ENCODE peak calls at places on chromosomes 3 and 15, in five cellular contexts. S is osteocyte, U is right lobe of liver, M is AG09309, D is HFFc6. Z is an unnamed sample.

GRCh38 chr3:161859870-161860450 is 363.4 kb downstream of the OTOL1 start:
- DNase-seq in S (no peak), U (no peak), M (no peak), D (no peak), Z (no peak)

GRCh38 chr15:39969871-39970270 is 36.0 kb downstream of the EIF2AK4 start:
- DNase-seq in S (no peak), U (peak), M (peak), D (peak), Z (no peak)

GRCh38 chr15:90872481-90873184 is 4.2 kb downstream of the FURIN start:
- DNase-seq in S (no peak), U (no peak), M (peak), D (peak), Z (peak)

GRCh38 chr3:99901200-99901926 is 83.7 kb downstream of the CMSS1 start:
- DNase-seq in S (no peak), U (no peak), M (no peak), D (peak), Z (no peak)

GRCh38 chr3:173547070-173547469 is 149.5 kb downstream of the NLGN1 start:
- DNase-seq in S (no peak), U (no peak), M (no peak), D (no peak), Z (no peak)

GRCh38 chr15:47184003-47184404 is 533.3 kb upstream of the SEMA6D start:
- DNase-seq in S (no peak), U (peak), M (no peak), D (no peak), Z (peak)

GRCh38 chr3:14837864-14838263 is 19.1 kb downstream of the FGD5 start:
- DNase-seq in S (no peak), U (peak), M (no peak), D (no peak), Z (no peak)

GRCh38 chr15:80825361-80826030 is 46.3 kb downstream of the CEMIP start:
- DNase-seq in S (no peak), U (no peak), M (no peak), D (no peak), Z (no peak)

GRCh38 chr3:64971584-64971983 is 283.8 kb upstream of the ADAMTS9 start:
- DNase-seq in S (no peak), U (no peak), M (no peak), D (no peak), Z (no peak)

GRCh38 chr15:60118146-60118545 is 114.0 kb downstream of the FOXB1 start:
- DNase-seq in S (no peak), U (no peak), M (no peak), D (no peak), Z (no peak)

GRCh38 chr3:137692803-137693431 is 71.2 kb upstream of the SOX14 start:
- DNase-seq in S (no peak), U (peak), M (no peak), D (no peak), Z (peak)

GRCh38 chr3:119294402-119294888 is 262 bp downstream of the ARHGAP31 start:
- DNase-seq in S (no peak), U (peak), M (no peak), D (no peak), Z (peak)

GRCh38 chr3:120114981-120115380 is 20.7 kb upstream of the GSK3B start:
- DNase-seq in S (no peak), U (no peak), M (no peak), D (no peak), Z (no peak)

GRCh38 chr15:89498574-89498906 is 2.2 kb upstream of the RHCG start:
- DNase-seq in S (no peak), U (no peak), M (no peak), D (no peak), Z (no peak)

GRCh38 chr3:45021524-45021923 is 4.6 kb upstream of the CLEC3B start:
- DNase-seq in S (no peak), U (no peak), M (no peak), D (no peak), Z (no peak)

GRCh38 chr15:69479971-69480370 is 27.4 kb downstream of the RPLP1 start:
- DNase-seq in S (no peak), U (no peak), M (no peak), D (no peak), Z (no peak)

GRCh38 chr3:51311055-51311454 is 74.0 kb upstream of the MANF start:
- DNase-seq in S (no peak), U (no peak), M (no peak), D (peak), Z (peak)

GRCh38 chr3:76500746-76501275 is 539.1 kb upstream of the ROBO2 start:
- DNase-seq in S (no peak), U (no peak), M (no peak), D (no peak), Z (no peak)

GRCh38 chr3:98199020-98199419 is 32.5 kb downstream of the OR5H15 start:
- DNase-seq in S (no peak), U (no peak), M (no peak), D (no peak), Z (no peak)

GRCh38 chr15:80484312-80484981 is 80.3 kb downstream of the ARNT2 start:
- DNase-seq in S (no peak), U (no peak), M (no peak), D (no peak), Z (no peak)

GRCh38 chr3:48536116-48536515 is 20.5 kb downstream of the PFKFB4 start:
- DNase-seq in S (no peak), U (no peak), M (no peak), D (no peak), Z (no peak)

GRCh38 chr3:194035406-194036138 is 100.4 kb upstream of the HES1 start:
- DNase-seq in S (no peak), U (no peak), M (no peak), D (no peak), Z (no peak)

GRCh38 chr15:100932676-100933348 is 13.7 kb downstream of the LRRK1 start:
- DNase-seq in S (peak), U (no peak), M (no peak), D (no peak), Z (no peak)

GRCh38 chr15:100934166-100934565 is 15.0 kb downstream of the LRRK1 start:
- DNase-seq in S (peak), U (no peak), M (no peak), D (peak), Z (no peak)

GRCh38 chr15:100931143-100931890 is 12.2 kb downstream of the LRRK1 start:
- DNase-seq in S (peak), U (no peak), M (no peak), D (no peak), Z (peak)

GRCh38 chr15:100937171-100937570 is 18.0 kb downstream of the LRRK1 start:
- DNase-seq in S (no peak), U (no peak), M (no peak), D (no peak), Z (no peak)

GRCh38 chr15:100934735-100935134 is 15.6 kb downstream of the LRRK1 start:
- DNase-seq in S (no peak), U (no peak), M (no peak), D (peak), Z (no peak)
- TF ChIP-seq CTCF in S (no peak), U (no peak), M (peak), D (peak), Z (no peak)

GRCh38 chr3:186141776-186142175 is 32.9 kb upstream of the ETV5 start:
- DNase-seq in S (no peak), U (no peak), M (no peak), D (no peak), Z (no peak)
- TF ChIP-seq CTCF in S (no peak), U (no peak), M (no peak), D (no peak), Z (no peak)

DNA sequence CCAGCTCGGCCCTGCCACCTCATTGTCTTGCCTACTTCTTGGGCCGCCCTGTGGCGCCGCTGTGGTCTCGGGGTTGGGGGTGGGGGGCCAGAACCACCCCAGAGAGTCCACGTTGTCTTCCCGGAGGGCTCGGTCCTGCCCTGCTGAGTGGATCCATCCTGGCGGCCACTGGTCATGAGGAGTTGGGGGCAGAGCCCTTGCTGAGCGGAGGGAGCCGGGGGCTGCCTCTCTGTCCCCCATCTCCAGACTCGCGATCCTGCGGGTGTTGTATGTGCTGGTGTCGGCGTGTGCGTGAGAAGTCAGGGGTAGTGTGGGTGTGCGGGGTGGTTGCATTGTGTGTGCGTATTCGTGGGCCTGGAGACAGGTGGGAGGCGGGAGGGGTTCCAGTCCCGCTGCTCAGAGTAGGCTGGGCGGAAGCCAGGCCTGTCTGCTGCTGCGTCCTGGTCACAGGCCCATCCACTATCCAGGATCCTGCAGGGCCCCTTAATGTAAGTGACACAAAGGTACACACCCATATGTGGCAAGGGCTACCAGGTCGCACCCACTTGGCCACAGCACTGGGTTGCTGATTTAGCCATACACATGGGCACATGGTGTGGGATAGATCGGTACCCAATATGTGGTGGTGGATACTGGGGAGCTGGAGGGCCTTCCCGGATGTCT is 30.7 kb downstream of the NBEAL2 start:
- DNase-seq in S (peak), U (peak), M (no peak), D (no peak), Z (no peak)
- TF ChIP-seq CTCF in S (no peak), U (no peak), M (no peak), D (no peak), Z (no peak)

GRCh38 chr3:179279294-179279693 is 28.4 kb upstream of the KCNMB3 start:
- DNase-seq in S (no peak), U (no peak), M (no peak), D (no peak), Z (no peak)

GRCh38 chr3:179286331-179286730 is 35.4 kb upstream of the KCNMB3 start:
- DNase-seq in S (no peak), U (no peak), M (no peak), D (no peak), Z (no peak)

GRCh38 chr3:179279837-179280236 is 28.9 kb upstream of the KCNMB3 start:
- DNase-seq in S (no peak), U (no peak), M (no peak), D (no peak), Z (no peak)

GRCh38 chr3:179278151-179278550 is 27.2 kb upstream of the KCNMB3 start:
- DNase-seq in S (no peak), U (no peak), M (no peak), D (no peak), Z (no peak)

DNA sequence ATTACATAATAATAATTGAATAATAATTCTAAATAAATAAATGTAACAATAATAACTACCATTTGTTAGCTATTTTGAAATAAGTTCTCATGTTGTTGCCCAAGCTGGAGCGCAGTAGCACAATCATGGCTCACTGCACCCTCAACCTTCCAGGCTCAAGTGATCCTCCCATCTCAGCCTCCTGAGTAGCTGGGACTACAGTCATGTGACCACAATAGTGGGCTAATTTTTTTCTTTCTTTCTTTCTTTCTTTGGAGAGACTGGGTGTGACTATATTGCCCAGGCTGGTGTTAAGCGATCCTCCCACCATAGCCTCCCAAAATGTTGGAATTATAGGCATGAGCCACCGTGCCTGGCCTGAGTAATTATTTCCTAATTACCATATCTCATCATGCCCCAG is 30.9 kb upstream of the KCNMB3 start:
- DNase-seq in S (no peak), U (no peak), M (no peak), D (no peak), Z (no peak)
- TF ChIP-seq CTCF in S (no peak), U (no peak), M (no peak), D (no peak), Z (no peak)

GRCh38 chr15:73225358-73226015 is 143.3 kb downstream of the HCN4 start:
- DNase-seq in S (no peak), U (no peak), M (no peak), D (no peak), Z (no peak)
- TF ChIP-seq CTCF in S (no peak), U (no peak), M (no peak), D (no peak), Z (no peak)

GRCh38 chr3:53675022-53675697 is 171.1 kb downstream of the CHDH start:
- DNase-seq in S (no peak), U (no peak), M (no peak), D (no peak), Z (no peak)

GRCh38 chr3:53675942-53676341 is 170.3 kb downstream of the CHDH start:
- DNase-seq in S (no peak), U (no peak), M (no peak), D (no peak), Z (no peak)

GRCh38 chr3:53680026-53680425 is 166.2 kb downstream of the CHDH start:
- DNase-seq in S (no peak), U (no peak), M (no peak), D (no peak), Z (no peak)

GRCh38 chr3:53674582-53674981 is 171.6 kb downstream of the CHDH start:
- DNase-seq in S (no peak), U (no peak), M (no peak), D (no peak), Z (no peak)

GRCh38 chr3:53677406-53677805 is 168.8 kb downstream of the CHDH start:
- DNase-seq in S (no peak), U (no peak), M (no peak), D (no peak), Z (no peak)
- TF ChIP-seq CTCF in S (no peak), U (peak), M (peak), D (peak), Z (peak)

GRCh38 chr3:160686955-160687535 is 10.1 kb downstream of the ARL14 start:
- DNase-seq in S (no peak), U (no peak), M (no peak), D (peak), Z (peak)
- TF ChIP-seq CTCF in S (peak), U (peak), M (peak), D (peak), Z (peak)

GRCh38 chr15:70935631-70936030 is 43.0 kb downstream of the LRRC49 start:
- DNase-seq in S (no peak), U (no peak), M (no peak), D (no peak), Z (no peak)
- TF ChIP-seq CTCF in S (no peak), U (no peak), M (no peak), D (no peak), Z (no peak)